ENCODE peak calls at places on chromosomes 2 and 18, in six cellular contexts. F is IMR-90, R is neuronal stem cell, J is H1, P is H9, B is mesenchymal stem cell. W is an unnamed sample.

GRCh38 chr2:235551965-235552364 is 58.1 kb downstream of the AGAP1 start:
- DNase-seq in P (peak; percentile 82), F (peak; percentile 48), J (peak; percentile 38), B (peak; percentile 59), R (peak; percentile 9), W (no peak)

GRCh38 chr2:240584486-240585031 is 2.0 kb upstream of the CAPN10 start:
- DNase-seq in R (no peak), J (no peak), B (peak; percentile 40), F (no peak), P (peak; percentile 64), W (peak; percentile 7)

GRCh38 chr18:30106356-30106755 is 936.2 kb downstream of the DSC3 start:
- DNase-seq in P (no peak), F (no peak), J (no peak), R (no peak), B (no peak), W (no peak)

GRCh38 chr2:211359353-211359752 is 803.0 kb downstream of the CPS1 start:
- DNase-seq in P (no peak), F (no peak), R (no peak), B (no peak), J (no peak), W (no peak)

GRCh38 chr2:167697194-167697593 is 550.2 kb downstream of the STK39 start:
- DNase-seq in J (no peak), F (no peak), R (no peak), B (no peak), P (peak; percentile 32), W (no peak)

GRCh38 chr2:212147921-212148513 is 390.6 kb downstream of the ERBB4 start:
- DNase-seq in R (no peak), B (peak; percentile 31), P (no peak), J (no peak), F (peak; percentile 1), W (no peak)

GRCh38 chr2:14535156-14535555 is 97.4 kb upstream of the LRATD1 start:
- DNase-seq in R (no peak), F (no peak), P (no peak), J (no peak), B (no peak), W (peak; percentile 12)

GRCh38 chr18:61939032-61939674 is 46.3 kb upstream of the RNF152 start:
- DNase-seq in R (no peak), B (no peak), J (no peak), P (no peak), F (no peak), W (peak; percentile 48)

GRCh38 chr2:201932511-201932910 is 101.1 kb upstream of the FZD7 start:
- DNase-seq in F (no peak), R (no peak), J (no peak), P (no peak), B (no peak), W (no peak)

GRCh38 chr2:192886636-192887035 is 691.9 kb upstream of the TMEFF2 start:
- DNase-seq in J (no peak), B (no peak), P (no peak), F (no peak), R (no peak), W (no peak)

GRCh38 chr2:197107291-197108269 is 181.1 kb upstream of the PGAP1 start:
- DNase-seq in F (peak; percentile 69), P (no peak), J (no peak), B (peak; percentile 95), R (no peak), W (peak; percentile 99)

GRCh38 chr2:127622561-127623387 is 23.2 kb upstream of the GPR17 start:
- DNase-seq in F (no peak), B (no peak), P (peak; percentile 14), J (no peak), R (no peak), W (no peak)

GRCh38 chr2:143282684-143283083 is 153.5 kb downstream of the ARHGAP15 start:
- DNase-seq in R (no peak), J (no peak), B (no peak), P (peak; percentile 55), F (no peak), W (no peak)

GRCh38 chr18:12939161-12939560 is 8.7 kb upstream of the SEH1L start:
- DNase-seq in J (no peak), F (no peak), B (no peak), P (no peak), R (no peak), W (no peak)

GRCh38 chr2:197633109-197633657 is 42.2 kb downstream of the RFTN2 start:
- DNase-seq in P (no peak), B (no peak), R (no peak), J (no peak), F (no peak), W (no peak)

GRCh38 chr2:206220997-206221396 is 53.5 kb upstream of the ZDBF2 start:
- DNase-seq in P (no peak), J (no peak), B (no peak), F (no peak), R (no peak), W (no peak)

GRCh38 chr18:76486600-76486999 is 8.4 kb downstream of the ZNF516 start:
- DNase-seq in R (no peak), F (no peak), P (no peak), J (no peak), B (no peak), W (no peak)

GRCh38 chr2:8515864-8516533 is 165.9 kb upstream of the ID2 start:
- DNase-seq in B (no peak), F (no peak), J (no peak), R (no peak), P (no peak), W (no peak)

GRCh38 chr2:216918088-216918680 is 58.3 kb upstream of the TNP1 start:
- DNase-seq in F (peak; percentile 90), P (no peak), B (peak; percentile 41), J (no peak), R (no peak), W (no peak)

GRCh38 chr2:115635440-115635839 is 1193.0 kb downstream of the DPP10 start:
- DNase-seq in J (no peak), F (no peak), B (no peak), P (no peak), R (no peak), W (no peak)

GRCh38 chr2:112474844-112475486 is 7.0 kb upstream of the TTL start:
- DNase-seq in P (no peak), J (no peak), B (no peak), F (peak; percentile 62), R (no peak), W (no peak)

GRCh38 chr2:158325031-158325781 is 131.3 kb downstream of the CCDC148 start:
- DNase-seq in J (no peak), B (peak; percentile 42), R (no peak), F (peak; percentile 29), P (no peak), W (no peak)

GRCh38 chr2:215397632-215398341 is 38.1 kb downstream of the FN1 start:
- DNase-seq in J (no peak), F (peak; percentile 53), B (peak; percentile 75), P (no peak), R (no peak), W (peak; percentile 59)

GRCh38 chr18:69838620-69839411 is 108.9 kb downstream of the CD226 start:
- DNase-seq in F (no peak), J (peak; percentile 41), R (no peak), P (peak; percentile 91), B (no peak), W (no peak)

GRCh38 chr2:130767408-130767775 is 12.1 kb downstream of the AMER3 start:
- DNase-seq in B (no peak), J (no peak), P (no peak), F (no peak), R (no peak), W (no peak)

GRCh38 chr2:18396328-18396727 is 164.1 kb downstream of the RDH14 start:
- DNase-seq in J (no peak), P (no peak), F (no peak), R (no peak), B (no peak), W (no peak)

GRCh38 chr2:18401471-18401870 is 159.0 kb downstream of the RDH14 start:
- DNase-seq in R (peak; percentile 30), P (no peak), B (no peak), J (no peak), F (no peak), W (no peak)

GRCh38 chr2:18398833-18399232 is 161.6 kb downstream of the RDH14 start:
- DNase-seq in R (no peak), F (no peak), J (no peak), P (no peak), B (peak; percentile 22), W (no peak)

GRCh38 chr2:18402888-18403287 is 157.6 kb downstream of the RDH14 start:
- DNase-seq in J (no peak), F (no peak), B (no peak), R (no peak), P (no peak), W (no peak)

DNA sequence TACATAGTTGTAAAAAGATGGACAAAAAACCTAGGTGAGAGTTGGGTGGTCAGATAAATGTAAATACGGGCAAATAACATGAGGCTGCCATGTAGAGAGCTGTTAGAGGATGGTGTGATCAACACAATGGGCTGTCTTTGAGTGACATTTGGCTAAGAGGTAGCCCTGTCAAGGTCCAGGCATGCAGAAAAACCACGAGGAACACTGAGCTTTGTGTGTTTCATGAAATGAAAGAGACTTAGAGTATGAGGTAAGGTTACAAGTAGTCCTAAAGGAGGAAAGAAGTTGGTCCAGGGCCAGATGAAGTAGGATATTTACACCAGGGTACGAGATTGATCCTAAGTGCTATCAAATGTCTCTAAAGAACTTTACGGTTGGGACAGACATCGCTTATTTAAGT is 160.9 kb downstream of the RDH14 start:
- DNase-seq in F (peak; percentile 41), P (no peak), B (no peak), J (no peak), R (no peak), W (no peak)
- H2AK5ac ChIP-seq in F (no peak overlapping the region), P (no peak overlapping the region), B (no peak overlapping the region), J (no peak overlapping the region), R (no peak overlapping the region), W (no peak overlapping the region)

DNA sequence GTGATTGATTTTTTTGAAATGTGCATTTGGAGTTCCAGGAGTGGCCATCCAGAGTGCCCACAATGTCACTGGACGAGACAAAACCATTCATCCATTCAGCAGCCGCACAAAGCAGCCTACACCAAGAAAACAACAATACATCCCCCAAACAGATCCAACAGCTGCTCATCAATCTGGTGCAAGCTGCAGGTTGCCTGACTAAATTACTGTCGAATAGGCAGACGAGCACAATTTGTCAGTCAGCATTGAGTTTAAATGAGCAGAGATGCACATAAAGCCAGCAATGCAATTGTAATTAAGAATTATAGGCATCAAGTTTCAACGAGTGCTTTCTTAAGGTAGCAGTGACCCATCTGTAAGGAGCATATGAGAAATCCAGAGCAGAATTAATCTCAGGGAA is 42.7 kb downstream of the HRH4 start:
- DNase-seq in F (no peak), P (no peak), J (no peak), B (no peak), R (no peak), W (no peak)
- H2AFZ ChIP-seq in F (no peak overlapping the region), P (no peak overlapping the region), J (no peak overlapping the region), B (no peak overlapping the region), R (peak overlapping the region; percentile 25), W (no peak overlapping the region)

GRCh38 chr2:176093145-176093888 is 796 bp downstream of the HOXD13 start:
- DNase-seq in P (peak; percentile 55), F (no peak), B (no peak), J (no peak), R (no peak), W (no peak)
- H3K27me3 ChIP-seq in P (peaks cover 83% of the 10 kb centered on the region), F (peaks cover 90% of the 10 kb centered on the region), B (peaks cover 96% of the 10 kb centered on the region), J (peaks cover 84% of the 10 kb centered on the region), R (peaks cover 91% of the 10 kb centered on the region), W (peaks cover 78% of the 10 kb centered on the region)

DNA sequence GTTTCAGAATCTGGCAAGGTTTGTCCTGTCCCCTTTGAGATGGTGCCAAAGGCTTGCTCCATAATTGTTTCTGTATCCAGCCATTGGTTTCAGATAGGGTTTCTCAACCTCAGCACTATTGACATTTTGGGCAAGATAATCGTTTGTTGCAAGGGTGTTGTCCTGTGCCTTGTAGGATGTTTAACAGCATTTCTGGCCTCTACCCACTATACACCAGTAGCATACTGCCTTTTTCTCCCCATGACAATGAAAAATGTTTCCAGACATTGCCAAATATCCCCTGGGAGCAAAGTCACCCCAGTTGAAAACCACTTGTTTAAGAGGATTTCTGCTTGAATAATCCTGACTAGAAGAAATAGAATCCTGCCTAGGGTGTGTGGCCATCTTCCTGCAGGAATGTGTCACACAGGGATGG is 126.8 kb downstream of the CDC42EP3 start:
- DNase-seq in J (no peak), F (no peak), P (no peak), B (no peak), R (no peak), W (no peak)
- H2AK5ac ChIP-seq in J (no peak overlapping the region), F (no peak overlapping the region), P (no peak overlapping the region), B (no peak overlapping the region), R (no peak overlapping the region), W (no peak overlapping the region)